ENCODE peak calls at places on chromosomes 12 and 14, in six cellular contexts. G, O, C, X, L and S are unnamed samples.

GRCh38 chr12:112752298-112752697 is 39.2 kb upstream of the RPH3A start:
- DNase-seq in X (no peak), C (no peak), L (no peak), G (no peak), O (no peak), S (no peak)

GRCh38 chr14:95267306-95267705 is 52.4 kb downstream of the CLMN start:
- DNase-seq in X (no peak), L (no peak), O (no peak), G (no peak), C (no peak), S (no peak)

GRCh38 chr12:20404576-20405346 is 36.4 kb downstream of the PDE3A start:
- DNase-seq in G (peak), O (no peak), X (no peak), L (peak), C (peak), S (no peak)

GRCh38 chr12:43789941-43790340 is 16.2 kb downstream of the TWF1 start:
- DNase-seq in G (no peak), C (no peak), X (no peak), O (no peak), L (peak), S (no peak)

GRCh38 chr14:78674820-78675219 is 504.6 kb downstream of the NRXN3 start:
- DNase-seq in O (no peak), C (no peak), G (no peak), X (no peak), L (no peak), S (no peak)

GRCh38 chr14:85580536-85581165 is 50.7 kb downstream of the FLRT2 start:
- DNase-seq in L (peak), O (no peak), X (no peak), C (no peak), G (no peak), S (no peak)

GRCh38 chr12:20757-21156 is 45.8 kb upstream of the IQSEC3 start:
- DNase-seq in L (no peak), G (no peak), X (no peak), O (no peak), C (no peak), S (no peak)

GRCh38 chr12:57096748-57097553 is 8.0 kb downstream of the NAB2 start:
- DNase-seq in O (no peak), L (no peak), C (no peak), G (no peak), X (no peak), S (no peak)

GRCh38 chr12:106879612-106880011 is 76.1 kb upstream of the TMEM263 start:
- DNase-seq in C (no peak), G (no peak), O (no peak), X (no peak), L (no peak), S (no peak)

GRCh38 chr14:71686677-71687076 is 245.6 kb upstream of the RGS6 start:
- DNase-seq in X (no peak), L (peak), C (no peak), O (no peak), G (no peak), S (no peak)

GRCh38 chr14:54211562-54212308 is 185.1 kb upstream of the CDKN3 start:
- DNase-seq in O (no peak), X (no peak), G (no peak), C (no peak), L (peak), S (no peak)

GRCh38 chr12:50986961-50987737 is 34.8 kb downstream of the HIGD1C start:
- DNase-seq in L (peak), G (peak), O (no peak), X (no peak), C (no peak), S (peak)

GRCh38 chr12:34605955-34606748 is 583.9 kb downstream of the ALG10 start:
- DNase-seq in C (no peak), X (no peak), O (no peak), G (no peak), L (no peak), S (no peak)

GRCh38 chr14:103292426-103293374 is 41.3 kb upstream of the EIF5 start:
- DNase-seq in O (peak), X (peak), G (peak), C (no peak), L (peak), S (peak)

GRCh38 chr14:80188571-80188970 is 22.7 kb downstream of the DIO2 start:
- DNase-seq in L (no peak), G (no peak), X (no peak), C (no peak), O (no peak), S (no peak)

GRCh38 chr12:46124848-46125619 is 134.7 kb upstream of the SCAF11 start:
- DNase-seq in G (peak), X (peak), L (peak), C (peak), O (peak), S (peak)

GRCh38 chr14:100419856-100420255 is 96.7 kb downstream of the SLC25A47 start:
- DNase-seq in G (no peak), C (no peak), L (no peak), O (no peak), X (no peak), S (no peak)

GRCh38 chr12:93514853-93515252 is 47.5 kb downstream of the MRPL42 start:
- DNase-seq in G (no peak), X (no peak), O (no peak), L (peak), C (no peak), S (no peak)

GRCh38 chr12:108313609-108314331 is 25.3 kb downstream of the CMKLR1 start:
- DNase-seq in L (no peak), G (no peak), O (no peak), X (no peak), C (peak), S (no peak)

GRCh38 chr12:131850856-131851559 is 22.8 kb downstream of the MMP17 start:
- DNase-seq in C (no peak), G (no peak), L (no peak), O (no peak), X (no peak), S (no peak)

GRCh38 chr14:80211143-80212024 is at the start of gene DIO2:
- DNase-seq in G (no peak), C (no peak), O (no peak), X (peak), L (peak), S (no peak)

GRCh38 chr14:34750233-34750632 is 35.8 kb upstream of the CFL2 start:
- DNase-seq in O (no peak), C (no peak), X (no peak), L (no peak), G (no peak), S (no peak)

GRCh38 chr12:109968032-109968420 is 28.1 kb downstream of the GIT2 start:
- DNase-seq in L (no peak), G (no peak), O (no peak), C (no peak), X (no peak), S (no peak)

GRCh38 chr14:103097994-103098957 is 3.8 kb downstream of the EXOC3L4 start:
- DNase-seq in L (no peak), O (no peak), G (no peak), X (no peak), C (no peak), S (no peak)

GRCh38 chr12:96014932-96015599 is 18.9 kb upstream of the HAL start:
- DNase-seq in L (peak), G (no peak), O (no peak), C (no peak), X (no peak), S (no peak)

GRCh38 chr12:67414011-67414715 is 145.0 kb downstream of the CAND1 start:
- DNase-seq in L (no peak), X (no peak), C (no peak), G (no peak), O (no peak), S (no peak)